ENCODE peak calls at places on chromosomes 13 and 19, in five cellular contexts. U, A, S, N and Z are unnamed samples.

GRCh38 chr13:93413972-93414717 is 187.5 kb downstream of the GPC6 start:
- DNase-seq in A (no peak), N (no peak), U (no peak), S (no peak), Z (no peak)

GRCh38 chr19:54482889-54483288 is 9.8 kb upstream of the CDC42EP5 start:
- DNase-seq in N (peak; percentile 35), S (no peak), A (no peak), U (no peak), Z (no peak)

GRCh38 chr19:7421941-7422744 is 66.7 kb downstream of the PEX11G start:
- DNase-seq in U (no peak), N (no peak), A (peak; percentile 78), S (no peak), Z (no peak)

GRCh38 chr19:53959176-53959757 is 3.5 kb upstream of the CACNG8 start:
- DNase-seq in A (no peak), U (no peak), N (no peak), S (no peak), Z (no peak)

GRCh38 chr19:29771708-29772415 is 39.9 kb upstream of the CCNE1 start:
- DNase-seq in U (peak; percentile 35), A (peak; percentile 60), S (no peak), N (no peak), Z (peak; percentile 78)

GRCh38 chr19:35843676-35844481 is 8.4 kb downstream of the NPHS1 start:
- DNase-seq in U (no peak), A (no peak), N (no peak), S (no peak), Z (peak; percentile 67)

GRCh38 chr13:19864018-19864338 is 529 bp upstream of the ZMYM5 start:
- DNase-seq in U (peak; percentile 38), N (peak; percentile 81), S (peak; percentile 23), A (peak; percentile 79), Z (no peak)

GRCh38 chr19:21569497-21569870 is 64.1 kb downstream of the ZNF429 start:
- DNase-seq in U (no peak), A (no peak), N (no peak), S (no peak), Z (no peak)

GRCh38 chr13:113647351-113648217 is 10.4 kb downstream of the ATP4B start:
- DNase-seq in A (peak; percentile 96), U (no peak), N (peak; percentile 19), S (peak; percentile 12), Z (no peak)

GRCh38 chr19:42198676-42199439 is 18.6 kb downstream of the DEDD2 start:
- DNase-seq in U (peak; percentile 84), S (no peak), N (peak; percentile 78), A (no peak), Z (no peak)

GRCh38 chr13:84405286-84405685 is 523.0 kb upstream of the SLITRK1 start:
- DNase-seq in N (no peak), U (no peak), S (no peak), A (no peak), Z (no peak)

GRCh38 chr13:110916671-110917142 is 1.8 kb upstream of the ANKRD10 start:
- DNase-seq in S (no peak), A (no peak), U (no peak), N (no peak), Z (no peak)

GRCh38 chr19:32519023-32519422 is 62.0 kb upstream of the PDCD5 start:
- DNase-seq in A (no peak), S (no peak), N (no peak), U (peak; percentile 14), Z (no peak)

GRCh38 chr19:49712397-49712859 is 21.5 kb downstream of the CPT1C start:
- DNase-seq in A (peak; percentile 55), N (no peak), U (no peak), S (no peak), Z (peak; percentile 79)

GRCh38 chr19:21585491-21585890 is 80.1 kb downstream of the ZNF429 start:
- DNase-seq in A (no peak), N (no peak), S (no peak), U (no peak), Z (no peak)

GRCh38 chr13:37811441-37811840 is 58.1 kb downstream of the TRPC4 start:
- DNase-seq in N (no peak), S (no peak), U (no peak), A (no peak), Z (no peak)

GRCh38 chr19:14167013-14167593 is 30.7 kb upstream of the ASF1B start:
- DNase-seq in A (no peak), U (no peak), N (no peak), S (no peak), Z (no peak)

GRCh38 chr13:30739646-30740642 is 4.6 kb downstream of the ALOX5AP start:
- DNase-seq in U (no peak), A (no peak), S (no peak), N (peak; percentile 93), Z (no peak)

GRCh38 chr13:106619688-106620555 is 52.0 kb upstream of the ARGLU1 start:
- DNase-seq in A (no peak), S (no peak), U (peak; percentile 54), N (peak; percentile 29), Z (no peak)

GRCh38 chr13:102195566-102196462 is 206.0 kb downstream of the FGF14 start:
- DNase-seq in U (no peak), A (no peak), N (no peak), S (no peak), Z (no peak)

GRCh38 chr19:9857920-9858746 is 23.0 kb downstream of the PIN1 start:
- DNase-seq in U (no peak), N (peak; percentile 24), S (no peak), A (no peak), Z (no peak)

GRCh38 chr19:40702337-40703012 is 12.0 kb upstream of the NUMBL start:
- DNase-seq in U (no peak), N (no peak), S (no peak), A (no peak), Z (peak; percentile 81)

GRCh38 chr19:45311640-45312039 is 11.0 kb downstream of the CKM start:
- DNase-seq in N (no peak), S (no peak), A (no peak), U (no peak), Z (no peak)

GRCh38 chr19:12478234-12478941 is 6.2 kb downstream of the ZNF709 start:
- DNase-seq in U (peak; percentile 94), S (no peak), A (no peak), N (no peak), Z (no peak)

GRCh38 chr19:55579766-55580621 is 654 bp downstream of the ZNF579 start:
- DNase-seq in U (no peak), S (no peak), N (no peak), A (no peak), Z (no peak)

GRCh38 chr19:5519076-5519475 is 48.7 kb downstream of the TINCR start:
- DNase-seq in S (no peak), U (no peak), A (no peak), N (no peak), Z (no peak)

GRCh38 chr19:31214086-31214485 is 135.2 kb downstream of the TSHZ3 start:
- DNase-seq in S (peak; percentile 45), A (peak; percentile 87), U (peak; percentile 37), N (peak; percentile 48), Z (no peak)

GRCh38 chr13:77530870-77531269 is 4.6 kb upstream of the SCEL start:
- DNase-seq in U (no peak), S (no peak), A (no peak), N (no peak), Z (no peak)